ENCODE peak calls at places on chromosomes 16 and 17, in five cellular contexts. One of them, this sample, is unnamed.

GRCh38 chr17:38420518-38420917 is 7.7 kb upstream of the ARHGAP23 start:
- DNase-seq in foreskin fibroblast: no peak
- DNase-seq in cardiac muscle cell: no peak
- DNase-seq in endothelial cell: no peak
- DNase-seq in thoracic aorta: no peak
- DNase-seq in this sample: no peak

GRCh38 chr17:80980397-80981061 is 11.1 kb upstream of the CHMP6 start:
- DNase-seq in foreskin fibroblast: peak
- DNase-seq in cardiac muscle cell: no peak
- DNase-seq in endothelial cell: no peak
- DNase-seq in thoracic aorta: no peak
- DNase-seq in this sample: no peak

GRCh38 chr17:61467416-61468262 is 15.4 kb downstream of the TBX4 start:
- DNase-seq in foreskin fibroblast: peak
- DNase-seq in cardiac muscle cell: peak
- DNase-seq in endothelial cell: peak
- DNase-seq in thoracic aorta: no peak
- DNase-seq in this sample: peak

GRCh38 chr16:11841026-11841425 is 10.3 kb downstream of the RSL1D1 start:
- DNase-seq in foreskin fibroblast: no peak
- DNase-seq in cardiac muscle cell: no peak
- DNase-seq in endothelial cell: no peak
- DNase-seq in thoracic aorta: no peak
- DNase-seq in this sample: no peak

GRCh38 chr17:78341559-78342437 is 18.1 kb downstream of the SOCS3 start:
- DNase-seq in foreskin fibroblast: peak
- DNase-seq in cardiac muscle cell: peak
- DNase-seq in endothelial cell: peak
- DNase-seq in thoracic aorta: no peak
- DNase-seq in this sample: peak

GRCh38 chr16:78778724-78779004 is 679.2 kb downstream of the WWOX start:
- DNase-seq in foreskin fibroblast: no peak
- DNase-seq in cardiac muscle cell: no peak
- DNase-seq in endothelial cell: no peak
- DNase-seq in thoracic aorta: no peak
- DNase-seq in this sample: no peak

GRCh38 chr17:57375040-57375769 is 118.9 kb downstream of the MSI2 start:
- DNase-seq in foreskin fibroblast: no peak
- DNase-seq in cardiac muscle cell: no peak
- DNase-seq in endothelial cell: no peak
- DNase-seq in thoracic aorta: no peak
- DNase-seq in this sample: no peak

GRCh38 chr17:9409026-9409425 is 166.6 kb downstream of the STX8 start:
- DNase-seq in foreskin fibroblast: no peak
- DNase-seq in cardiac muscle cell: no peak
- DNase-seq in endothelial cell: no peak
- DNase-seq in thoracic aorta: no peak
- DNase-seq in this sample: no peak

GRCh38 chr16:6124136-6124535 is 1026.5 kb upstream of the EEF2KMT start:
- DNase-seq in foreskin fibroblast: no peak
- DNase-seq in cardiac muscle cell: no peak
- DNase-seq in endothelial cell: no peak
- DNase-seq in thoracic aorta: no peak
- DNase-seq in this sample: no peak

GRCh38 chr16:27234603-27235002 is 31.3 kb downstream of the KDM8 start:
- DNase-seq in foreskin fibroblast: no peak
- DNase-seq in cardiac muscle cell: no peak
- DNase-seq in endothelial cell: no peak
- DNase-seq in thoracic aorta: no peak
- DNase-seq in this sample: no peak

GRCh38 chr17:81513669-81514484 is 1.3 kb upstream of the ACTG1 start:
- DNase-seq in foreskin fibroblast: peak
- DNase-seq in cardiac muscle cell: peak
- DNase-seq in endothelial cell: peak
- DNase-seq in thoracic aorta: no peak
- DNase-seq in this sample: peak

GRCh38 chr17:58666858-58667267 is 25.0 kb downstream of the TEX14 start:
- DNase-seq in foreskin fibroblast: peak
- DNase-seq in cardiac muscle cell: no peak
- DNase-seq in endothelial cell: no peak
- DNase-seq in thoracic aorta: peak
- DNase-seq in this sample: no peak

GRCh38 chr17:43740541-43740940 is 18.1 kb downstream of the SOST start:
- DNase-seq in foreskin fibroblast: peak
- DNase-seq in cardiac muscle cell: no peak
- DNase-seq in endothelial cell: no peak
- DNase-seq in thoracic aorta: no peak
- DNase-seq in this sample: no peak

GRCh38 chr16:3982216-3982615 is 101.7 kb upstream of the CREBBP start:
- DNase-seq in foreskin fibroblast: no peak
- DNase-seq in cardiac muscle cell: no peak
- DNase-seq in endothelial cell: no peak
- DNase-seq in thoracic aorta: no peak
- DNase-seq in this sample: no peak

GRCh38 chr17:63826468-63827001 is 696 bp upstream of the PSMC5 start:
- DNase-seq in foreskin fibroblast: peak
- DNase-seq in cardiac muscle cell: peak
- DNase-seq in endothelial cell: peak
- DNase-seq in thoracic aorta: no peak
- DNase-seq in this sample: no peak

GRCh38 chr17:81119223-81120148 is 45.8 kb upstream of the PVALEF start:
- DNase-seq in foreskin fibroblast: peak
- DNase-seq in cardiac muscle cell: peak
- DNase-seq in endothelial cell: peak
- DNase-seq in thoracic aorta: peak
- DNase-seq in this sample: peak

GRCh38 chr16:27428035-27428785 is 26.2 kb downstream of the IL21R start:
- DNase-seq in foreskin fibroblast: no peak
- DNase-seq in cardiac muscle cell: no peak
- DNase-seq in endothelial cell: peak
- DNase-seq in thoracic aorta: no peak
- DNase-seq in this sample: no peak

GRCh38 chr17:20010099-20010863 is 1.1 kb downstream of the SPECC1 start:
- DNase-seq in foreskin fibroblast: peak
- DNase-seq in cardiac muscle cell: peak
- DNase-seq in endothelial cell: peak
- DNase-seq in thoracic aorta: no peak
- DNase-seq in this sample: peak

GRCh38 chr17:29709861-29710849 is 87.4 kb upstream of the CORO6 start:
- DNase-seq in foreskin fibroblast: peak
- DNase-seq in cardiac muscle cell: no peak
- DNase-seq in endothelial cell: no peak
- DNase-seq in thoracic aorta: no peak
- DNase-seq in this sample: no peak

GRCh38 chr16:67884684-67885083 is at the start of gene NRN1L:
- DNase-seq in foreskin fibroblast: peak
- DNase-seq in cardiac muscle cell: peak
- DNase-seq in endothelial cell: peak
- DNase-seq in thoracic aorta: peak
- DNase-seq in this sample: peak

GRCh38 chr16:84049403-84050060 is 6.9 kb upstream of the SLC38A8 start:
- DNase-seq in foreskin fibroblast: no peak
- DNase-seq in cardiac muscle cell: no peak
- DNase-seq in endothelial cell: no peak
- DNase-seq in thoracic aorta: no peak
- DNase-seq in this sample: no peak

GRCh38 chr16:79469999-79470398 is 130.5 kb downstream of the MAF start:
- DNase-seq in foreskin fibroblast: no peak
- DNase-seq in cardiac muscle cell: no peak
- DNase-seq in endothelial cell: no peak
- DNase-seq in thoracic aorta: no peak
- DNase-seq in this sample: no peak

GRCh38 chr17:32281011-32281451 is 15.4 kb downstream of the RHBDL3 start:
- DNase-seq in foreskin fibroblast: no peak
- DNase-seq in cardiac muscle cell: no peak
- DNase-seq in endothelial cell: no peak
- DNase-seq in thoracic aorta: no peak
- DNase-seq in this sample: no peak

GRCh38 chr17:40915199-40915661 is 22.2 kb downstream of the KRT23 start:
- DNase-seq in foreskin fibroblast: peak
- DNase-seq in cardiac muscle cell: no peak
- DNase-seq in endothelial cell: no peak
- DNase-seq in thoracic aorta: no peak
- DNase-seq in this sample: no peak

GRCh38 chr17:80938556-80938955 is 53.1 kb upstream of the CHMP6 start:
- DNase-seq in foreskin fibroblast: no peak
- DNase-seq in cardiac muscle cell: no peak
- DNase-seq in endothelial cell: no peak
- DNase-seq in thoracic aorta: no peak
- DNase-seq in this sample: no peak

GRCh38 chr17:4365628-4366311 is 705 bp downstream of the UBE2G1 start:
- DNase-seq in foreskin fibroblast: no peak
- DNase-seq in cardiac muscle cell: peak
- DNase-seq in endothelial cell: peak
- DNase-seq in thoracic aorta: no peak
- DNase-seq in this sample: peak

GRCh38 chr16:67857547-67858233 is 10.2 kb upstream of the CENPT start:
- DNase-seq in foreskin fibroblast: peak
- DNase-seq in cardiac muscle cell: no peak
- DNase-seq in endothelial cell: no peak
- DNase-seq in thoracic aorta: peak
- DNase-seq in this sample: no peak

GRCh38 chr17:17748604-17749003 is 67.3 kb downstream of the RAI1 start:
- DNase-seq in foreskin fibroblast: no peak
- DNase-seq in cardiac muscle cell: no peak
- DNase-seq in endothelial cell: no peak
- DNase-seq in thoracic aorta: no peak
- DNase-seq in this sample: no peak

GRCh38 chr17:12362853-12363252 is 302.8 kb upstream of the MYOCD start:
- DNase-seq in foreskin fibroblast: no peak
- DNase-seq in cardiac muscle cell: no peak
- DNase-seq in endothelial cell: no peak
- DNase-seq in thoracic aorta: no peak
- DNase-seq in this sample: no peak

GRCh38 chr16:11585460-11586374 is 1.0 kb downstream of the LITAF start:
- DNase-seq in foreskin fibroblast: peak
- DNase-seq in cardiac muscle cell: no peak
- DNase-seq in endothelial cell: no peak
- DNase-seq in thoracic aorta: no peak
- DNase-seq in this sample: no peak

GRCh38 chr17:40340880-40341807 is 23.4 kb downstream of the GJD3 start:
- DNase-seq in foreskin fibroblast: peak
- DNase-seq in cardiac muscle cell: peak
- DNase-seq in endothelial cell: peak
- DNase-seq in thoracic aorta: peak
- DNase-seq in this sample: peak

DNA sequence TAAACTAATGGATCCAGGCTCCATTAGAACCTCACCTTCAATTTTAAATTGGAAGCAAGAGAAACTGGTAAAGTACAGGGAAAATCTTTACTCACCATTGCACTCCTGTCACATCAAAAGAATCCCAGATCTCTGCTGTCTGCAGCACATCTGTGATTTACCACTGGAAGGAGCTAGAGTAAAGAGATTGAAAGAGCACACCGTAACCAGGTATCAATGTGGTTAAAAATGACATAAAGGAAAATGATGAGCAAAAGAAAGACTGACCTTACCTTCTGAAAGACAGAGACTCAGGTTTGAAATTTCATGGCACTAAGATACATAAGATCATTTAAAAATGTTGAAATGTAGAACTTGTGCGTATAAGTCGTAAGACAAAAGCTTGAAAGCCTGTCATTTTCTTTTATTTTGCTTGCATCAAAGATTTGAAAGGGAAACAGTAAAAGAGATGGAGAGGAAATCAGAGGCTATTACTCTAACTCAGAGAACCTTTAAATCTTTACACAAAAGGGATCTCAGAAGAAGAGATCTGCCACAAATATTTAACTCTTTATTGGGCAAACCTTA is 678.2 kb upstream of the GOT2 start:
- DNase-seq in foreskin fibroblast: peak
- DNase-seq in cardiac muscle cell: peak
- DNase-seq in endothelial cell: no peak
- DNase-seq in thoracic aorta: no peak
- DNase-seq in this sample: no peak
- TF ChIP-seq CTCF in foreskin fibroblast: peak
- TF ChIP-seq CTCF in cardiac muscle cell: no peak
- TF ChIP-seq CTCF in endothelial cell: no peak
- TF ChIP-seq CTCF in thoracic aorta: no peak
- TF ChIP-seq CTCF in this sample: peak

DNA sequence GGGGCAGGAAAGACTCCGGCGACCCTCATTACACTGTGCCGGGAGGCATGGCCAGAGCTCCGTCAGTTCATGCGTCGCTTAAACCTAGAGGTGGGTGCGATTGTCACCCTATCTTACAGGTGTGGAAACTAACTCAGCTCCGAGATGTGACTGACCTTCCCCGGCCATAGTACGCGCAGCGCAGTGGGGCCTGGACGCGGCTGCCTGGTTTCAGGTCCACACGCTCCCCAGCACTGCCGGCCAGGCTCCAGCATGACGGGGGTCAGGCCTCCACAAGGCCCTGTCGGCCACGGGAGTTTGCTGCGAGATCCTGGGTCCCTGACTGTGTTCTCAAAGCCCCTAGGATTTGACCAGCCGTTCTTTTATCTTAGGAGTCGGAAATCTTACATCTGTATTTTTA is 34.4 kb downstream of the JPH3 start:
- DNase-seq in foreskin fibroblast: no peak
- DNase-seq in cardiac muscle cell: no peak
- DNase-seq in endothelial cell: no peak
- DNase-seq in thoracic aorta: no peak
- DNase-seq in this sample: no peak
- TF ChIP-seq CTCF in foreskin fibroblast: no peak
- TF ChIP-seq CTCF in cardiac muscle cell: no peak
- TF ChIP-seq CTCF in endothelial cell: no peak
- TF ChIP-seq CTCF in thoracic aorta: no peak
- TF ChIP-seq CTCF in this sample: no peak

DNA sequence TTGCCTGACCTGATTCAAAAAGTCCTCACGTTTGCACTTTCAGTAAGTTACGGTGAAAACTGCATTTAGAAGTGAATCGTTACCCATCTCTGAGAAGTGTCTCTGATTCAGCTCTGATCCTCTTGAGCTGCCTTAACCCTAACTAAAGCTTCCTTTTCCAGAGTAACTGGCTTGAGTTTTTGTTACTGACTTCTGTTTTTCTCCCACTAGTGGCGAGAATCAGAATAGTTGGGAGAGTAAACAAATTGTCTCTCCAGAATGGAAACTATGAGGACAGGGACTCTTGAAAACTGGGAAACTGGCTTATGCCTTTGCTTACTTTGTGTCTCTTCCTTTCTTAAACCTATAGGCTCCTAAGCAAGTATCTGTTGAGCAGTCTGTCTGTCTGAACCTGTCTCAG is 31.3 kb upstream of the KPNB1 start:
- DNase-seq in foreskin fibroblast: peak
- DNase-seq in cardiac muscle cell: no peak
- DNase-seq in endothelial cell: peak
- DNase-seq in thoracic aorta: no peak
- DNase-seq in this sample: no peak
- TF ChIP-seq CTCF in foreskin fibroblast: peak
- TF ChIP-seq CTCF in cardiac muscle cell: peak
- TF ChIP-seq CTCF in endothelial cell: peak
- TF ChIP-seq CTCF in thoracic aorta: no peak
- TF ChIP-seq CTCF in this sample: peak

DNA sequence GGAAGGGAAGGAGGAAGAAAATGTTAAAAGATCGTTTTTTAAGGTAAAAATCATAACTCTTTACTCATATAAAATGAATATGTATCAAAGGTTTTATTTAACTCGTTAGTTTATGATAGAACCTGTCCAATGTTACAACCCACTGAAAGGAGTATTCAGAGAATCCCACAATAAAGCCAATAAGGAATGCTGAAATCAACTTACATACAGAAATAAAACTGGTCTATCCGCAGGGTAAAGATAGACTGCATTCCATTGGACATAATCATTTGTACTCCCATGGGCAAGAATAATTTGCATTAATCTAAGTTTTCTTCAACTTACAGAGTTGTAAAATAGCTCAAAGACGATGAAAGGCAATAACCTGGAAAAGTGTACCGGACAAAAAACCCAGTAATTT is 17.9 kb upstream of the BEAN1 start:
- DNase-seq in foreskin fibroblast: peak
- DNase-seq in cardiac muscle cell: no peak
- DNase-seq in endothelial cell: no peak
- DNase-seq in thoracic aorta: no peak
- DNase-seq in this sample: no peak
- TF ChIP-seq CTCF in foreskin fibroblast: no peak
- TF ChIP-seq CTCF in cardiac muscle cell: no peak
- TF ChIP-seq CTCF in endothelial cell: no peak
- TF ChIP-seq CTCF in thoracic aorta: no peak
- TF ChIP-seq CTCF in this sample: no peak